ENCODE peak calls at places on chromosome 19, in nine cellular contexts. L is DMS79, P is NCI-H1694 treated with DMSO at 0.1 percent for 48 hours, R is H7, M is activated gamma-delta T cell treated with Interleukin-2 at 50 U/mL for 16 hours, N is RKO, H is EH, J is hepatic stellate cell, Z is aorta. X is an unnamed sample.

GRCh38 chr19:43464089-43464775 is 1.2 kb downstream of the LYPD3 start:
- DNase-seq in R (peak), Z (peak), H (no peak), M (no peak), P (no peak), J (no peak), L (no peak), N (no peak), X (no peak)

GRCh38 chr19:29671393-29672076 is 6.3 kb downstream of the PLEKHF1 start:
- DNase-seq in M (peak), Z (no peak), R (peak), H (no peak), L (peak), J (no peak), N (no peak), P (no peak), X (no peak)

GRCh38 chr19:40663712-40664692 is 26.4 kb downstream of the NUMBL start:
- DNase-seq in L (no peak), H (peak), J (peak), R (no peak), N (no peak), Z (no peak), P (no peak), M (no peak), X (peak)

GRCh38 chr19:18762125-18763023 is 28.7 kb downstream of the COMP start:
- DNase-seq in N (no peak), R (peak), M (no peak), P (peak), Z (no peak), J (no peak), H (peak), L (peak), X (no peak)

GRCh38 chr19:50705422-50706019 is 14.1 kb downstream of the SHANK1 start:
- DNase-seq in P (peak), R (peak), M (peak), L (peak), Z (no peak), H (peak), J (peak), N (peak), X (peak)

GRCh38 chr19:15623711-15624318 is 8.8 kb downstream of the CYP4F8 start:
- DNase-seq in H (no peak), P (no peak), R (no peak), Z (no peak), L (no peak), N (peak), M (no peak), J (no peak), X (no peak)

GRCh38 chr19:6971366-6971765 is 49.9 kb downstream of the MBD3L2B start:
- DNase-seq in Z (no peak), R (no peak), N (peak), J (no peak), P (no peak), M (no peak), L (no peak), H (no peak), X (peak)

GRCh38 chr19:17841810-17842662 is 5.7 kb downstream of the JAK3 start:
- DNase-seq in R (peak), L (peak), Z (peak), N (peak), J (no peak), M (no peak), H (peak), P (peak), X (no peak)

GRCh38 chr19:50662442-50663279 is 13.4 kb downstream of the C19orf81 start:
- DNase-seq in H (no peak), N (no peak), P (no peak), M (no peak), J (no peak), R (no peak), Z (peak), L (no peak), X (no peak)

GRCh38 chr19:3115916-3116602 is 19.8 kb upstream of the GNA15 start:
- DNase-seq in M (no peak), J (no peak), L (no peak), P (no peak), R (peak), Z (no peak), N (no peak), H (peak), X (peak)

GRCh38 chr19:53503126-53503525 is 34.8 kb upstream of the ZNF331 start:
- DNase-seq in L (peak), R (no peak), P (no peak), H (no peak), Z (no peak), J (no peak), M (no peak), N (no peak), X (no peak)

GRCh38 chr19:47540748-47541147 is 25.9 kb upstream of the NAPA start:
- DNase-seq in P (no peak), L (no peak), H (peak), R (peak), M (no peak), N (no peak), J (peak), Z (no peak), X (peak)

GRCh38 chr19:8512115-8512967 is 1.6 kb downstream of the ZNF414 start:
- DNase-seq in P (no peak), M (no peak), H (peak), Z (no peak), L (no peak), N (peak), J (no peak), R (peak), X (no peak)

GRCh38 chr19:31140717-31141116 is 208.5 kb downstream of the TSHZ3 start:
- DNase-seq in M (no peak), N (no peak), L (no peak), J (peak), Z (no peak), P (no peak), H (peak), R (no peak), X (peak)

GRCh38 chr19:17090501-17091074 is 15.0 kb downstream of the MYO9B start:
- DNase-seq in M (peak), J (no peak), N (no peak), H (peak), Z (no peak), R (no peak), L (no peak), P (no peak), X (peak)

GRCh38 chr19:37594064-37594981 is at the start of the genes ZNF540 and ZNF571:
- DNase-seq in R (peak), L (peak), M (peak), H (peak), P (peak), J (peak), Z (peak), N (peak), X (peak)

GRCh38 chr19:3830841-3831589 is 37.8 kb downstream of the ZFR2 start:
- DNase-seq in J (no peak), L (no peak), Z (no peak), M (no peak), N (no peak), P (no peak), H (no peak), R (peak), X (no peak)

GRCh38 chr19:40335855-40336700 is 12.1 kb downstream of the C19orf47 start:
- DNase-seq in P (no peak), Z (no peak), L (no peak), J (no peak), H (no peak), M (no peak), R (no peak), N (no peak), X (no peak)

GRCh38 chr19:57317503-57317902 is 2.8 kb upstream of the ZNF543 start:
- DNase-seq in J (no peak), Z (no peak), M (no peak), H (no peak), R (peak), P (no peak), L (no peak), N (no peak), X (no peak)

GRCh38 chr19:14135985-14136508 is 342 bp downstream of the ASF1B start:
- DNase-seq in R (peak), N (no peak), J (no peak), H (no peak), P (no peak), L (no peak), Z (no peak), M (no peak), X (no peak)

GRCh38 chr19:12937243-12938053 is 961 bp upstream of the CALR start:
- DNase-seq in P (peak), J (peak), H (no peak), Z (no peak), N (peak), M (no peak), L (peak), R (peak), X (no peak)

GRCh38 chr19:6773323-6773931 is 919 bp downstream of the VAV1 start:
- DNase-seq in J (no peak), P (no peak), M (peak), L (no peak), N (no peak), R (peak), H (no peak), Z (peak), X (no peak)

GRCh38 chr19:46859637-46860124 is 1.1 kb upstream of the ARHGAP35 start:
- DNase-seq in H (peak), N (peak), L (peak), P (peak), R (no peak), J (peak), Z (peak), M (no peak), X (no peak)

GRCh38 chr19:10554760-10555612 is 10.8 kb downstream of the KRI1 start:
- DNase-seq in R (peak), M (no peak), Z (no peak), N (no peak), H (no peak), P (no peak), L (no peak), J (no peak), X (no peak)

GRCh38 chr19:55279376-55279772 is 536 bp downstream of the HSPBP1 start:
- DNase-seq in Z (no peak), M (no peak), L (no peak), J (no peak), R (no peak), H (no peak), P (no peak), N (no peak), X (no peak)

GRCh38 chr19:19316082-19316481 is 4.2 kb downstream of the SUGP1 start:
- DNase-seq in R (no peak), M (no peak), H (no peak), Z (no peak), L (no peak), J (no peak), P (no peak), N (no peak), X (no peak)

GRCh38 chr19:32896516-32897214 is 27.1 kb upstream of the SLC7A9 start:
- DNase-seq in M (no peak), L (no peak), J (no peak), N (no peak), P (no peak), H (peak), R (no peak), Z (no peak), X (no peak)